ENCODE peak calls at places on chromosomes 12 and 14, in six cellular contexts. G is astrocyte of the spinal cord, S is psoas muscle, V is fibroblast of lung, B is epithelial cell of esophagus, H is AG04450. Y is an unnamed sample.

GRCh38 chr14:69519253-69519661 is 34.7 kb downstream of the PLEKHD1 start:
- DNase-seq in G (no peak), S (no peak), V (no peak), B (peak), H (no peak), Y (no peak)

GRCh38 chr14:73478684-73479083 is 12.0 kb upstream of the RIOX1 start:
- DNase-seq in G (no peak), S (no peak), V (no peak), B (no peak), H (no peak), Y (no peak)

GRCh38 chr14:47278233-47278842 is 397.1 kb downstream of the MDGA2 start:
- DNase-seq in G (peak), S (no peak), V (peak), B (peak), H (no peak), Y (peak)

GRCh38 chr12:123050331-123050809 is 69.9 kb downstream of the ARL6IP4 start:
- DNase-seq in G (peak), S (no peak), V (no peak), B (peak), H (no peak), Y (peak)

GRCh38 chr14:90641111-90642010 is 174.9 kb downstream of the TTC7B start:
- DNase-seq in G (peak), S (no peak), V (no peak), B (no peak), H (no peak), Y (no peak)

GRCh38 chr12:69512820-69513219 is 42.6 kb downstream of the FRS2 start:
- DNase-seq in G (no peak), S (no peak), V (no peak), B (peak), H (no peak), Y (peak)

GRCh38 chr12:89924191-89924590 is 215.6 kb upstream of the ATP2B1 start:
- DNase-seq in G (no peak), S (no peak), V (no peak), B (no peak), H (no peak), Y (no peak)

GRCh38 chr14:77848031-77848430 is 48.1 kb downstream of the ADCK1 start:
- DNase-seq in G (no peak), S (no peak), V (peak), B (no peak), H (no peak), Y (peak)

GRCh38 chr12:72368719-72369505 is 96.7 kb downstream of the TRHDE start:
- DNase-seq in G (peak), S (no peak), V (peak), B (no peak), H (no peak), Y (no peak)

GRCh38 chr14:90554341-90554740 is 157.5 kb downstream of the CALM1 start:
- DNase-seq in G (no peak), S (no peak), V (no peak), B (peak), H (no peak), Y (no peak)

GRCh38 chr12:11731455-11731854 is 82.0 kb downstream of the ETV6 start:
- DNase-seq in G (peak), S (no peak), V (no peak), B (peak), H (no peak), Y (peak)

GRCh38 chr12:49375406-49375805 is 8.1 kb downstream of the SPATS2 start:
- DNase-seq in G (no peak), S (no peak), V (no peak), B (no peak), H (no peak), Y (no peak)

DNA sequence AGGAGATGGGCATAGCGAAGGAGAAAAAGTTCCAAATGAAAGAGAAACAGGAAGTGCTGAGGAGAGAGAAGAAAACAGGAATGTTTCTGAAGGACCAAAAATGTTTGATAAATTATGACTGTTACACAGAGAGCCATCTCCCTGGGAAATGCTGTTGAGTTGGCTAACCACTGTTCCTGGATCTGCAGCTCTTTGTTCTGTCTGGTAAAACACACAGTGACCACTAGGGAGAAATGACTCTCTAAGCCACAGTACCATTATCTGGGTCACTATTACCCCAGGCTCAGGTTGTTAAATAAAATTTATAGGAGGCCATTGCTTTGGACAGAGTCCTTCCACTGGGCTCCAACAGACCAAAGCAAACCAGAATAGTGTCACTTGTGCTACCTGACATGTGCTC is 219.3 kb downstream of the CRADD start:
- DNase-seq in G (no peak), S (no peak), V (no peak), B (no peak), H (no peak), Y (peak)
- TF ChIP-seq CTCF in G (peak), S (peak), V (no peak), B (no peak), H (peak), Y (no peak)

GRCh38 chr12:45234134-45234865 is 18.4 kb downstream of the ANO6 start:
- DNase-seq in G (peak), S (peak), V (peak), B (peak), H (peak), Y (peak)
- H3K4me3 ChIP-seq in G (no peak), S (peak), V (peak), B (no peak), H (peak), Y (peak)

GRCh38 chr14:20327005-20327869 is 5.8 kb downstream of the CCNB1IP1 start:
- DNase-seq in G (peak), S (no peak), V (peak), B (peak), H (peak), Y (peak)
- TF ChIP-seq CTCF in G (peak), S (peak), V (peak), B (peak), H (peak), Y (peak)

GRCh38 chr12:75508159-75508558 is 3.2 kb downstream of the KRR1 start:
- DNase-seq in G (no peak), S (no peak), V (no peak), B (no peak), H (no peak), Y (no peak)
- H3K4me3 ChIP-seq in G (no peak), S (no peak), V (no peak), B (no peak), H (no peak), Y (no peak)

Y was measured in cardiac fibroblast.